ENCODE peak calls at places on chromosomes 2 and 18, in six cellular contexts. T is GM23248, B is SK-N-SH, O is OCI-LY7, F is neural progenitor cell, P is HCT116. H is an unnamed sample.
A peak's percentile ranks its signal among the peaks of the same experiment; 100 is the strongest.

GRCh38 chr2:57544626-57545025 is 502.0 kb upstream of the VRK2 start:
- DNase-seq in F (no peak), T (no peak), P (no peak), B (no peak), O (no peak), H (no peak)

GRCh38 chr2:229921101-229921891 is 513 bp downstream of the TRIP12 start:
- DNase-seq in F (peak; percentile 79), P (peak; percentile 22), B (peak; percentile 79), O (peak; percentile 31), T (peak; percentile 85), H (peak; percentile 78)

GRCh38 chr2:71410716-71411115 is 42.6 kb upstream of the DYSF start:
- DNase-seq in B (no peak), F (no peak), T (no peak), P (no peak), O (no peak), H (no peak)

GRCh38 chr2:11007331-11007909 is 95.7 kb downstream of the KCNF1 start:
- DNase-seq in O (no peak), F (no peak), B (no peak), P (no peak), T (no peak), H (no peak)

GRCh38 chr18:13623348-13623747 is 103.0 kb downstream of the FAM210A start:
- DNase-seq in F (no peak), T (no peak), P (no peak), B (no peak), O (no peak), H (no peak)

GRCh38 chr2:76311713-76312112 is 601.0 kb upstream of the GCFC2 start:
- DNase-seq in P (no peak), F (no peak), T (no peak), B (no peak), O (no peak), H (no peak)

GRCh38 chr2:98805412-98806265 is 74.7 kb upstream of the MGAT4A start:
- DNase-seq in F (peak; percentile 15), B (peak; percentile 42), P (no peak), T (peak; percentile 70), O (no peak), H (peak; percentile 46)

GRCh38 chr2:67669796-67670195 is 272.7 kb downstream of the ETAA1 start:
- DNase-seq in O (no peak), B (no peak), F (no peak), P (no peak), T (no peak), H (no peak)

GRCh38 chr2:238817382-238817781 is 30.5 kb upstream of the TWIST2 start:
- DNase-seq in O (no peak), B (no peak), T (no peak), P (no peak), F (no peak), H (no peak)

GRCh38 chr2:207395535-207396251 is 134.1 kb upstream of the CREB1 start:
- DNase-seq in B (no peak), F (peak; percentile 38), P (peak; percentile 27), T (no peak), O (no peak), H (no peak)

GRCh38 chr2:72862239-72862988 is 24.8 kb upstream of the SPR start:
- DNase-seq in F (peak; percentile 96), O (peak; percentile 65), T (peak; percentile 88), B (peak; percentile 91), P (peak; percentile 86), H (peak; percentile 94)

GRCh38 chr2:45258251-45258775 is 249.1 kb upstream of the SIX2 start:
- DNase-seq in F (peak; percentile 35), P (no peak), B (no peak), O (peak; percentile 37), T (no peak), H (no peak)

GRCh38 chr2:54520687-54521086 is 64.6 kb downstream of the SPTBN1 start:
- DNase-seq in O (no peak), P (no peak), F (no peak), B (no peak), T (peak; percentile 96), H (no peak)

DNA sequence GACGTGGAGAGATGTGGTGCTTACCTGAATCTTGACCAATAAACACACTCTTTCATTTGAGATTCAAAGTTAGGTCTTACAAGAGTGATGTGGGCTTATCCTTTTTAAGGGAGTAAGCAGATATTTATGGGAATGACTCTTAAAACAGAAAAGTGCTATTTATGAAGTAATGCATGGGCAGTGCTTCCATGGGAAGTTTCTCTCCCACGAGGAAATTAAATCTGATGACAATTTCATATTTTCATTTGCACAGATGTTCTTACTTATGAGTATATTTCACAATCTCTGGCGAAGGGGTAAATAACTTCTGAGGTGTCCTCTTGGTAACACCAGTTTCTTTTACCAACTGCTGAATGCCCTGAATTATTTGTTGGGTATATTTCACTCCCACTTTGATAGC is 21.0 kb downstream of the PNPT1 start:
- DNase-seq in F (no peak), P (no peak), O (no peak), B (no peak), T (peak; percentile 63), H (no peak)
- TF ChIP-seq EZH2phosphoT487 in F (no peak), P (no peak), O (no peak), B (no peak), T (no peak), H (no peak)

GRCh38 chr2:35343135-35343534 is 1012.4 kb upstream of the CRIM1 start:
- DNase-seq in B (peak; percentile 6), F (peak; percentile 23), P (no peak), T (no peak), O (peak; percentile 7), H (no peak)
- TF ChIP-seq EZH2phosphoT487 in B (no peak), F (no peak), P (no peak), T (no peak), O (no peak), H (no peak)

DNA sequence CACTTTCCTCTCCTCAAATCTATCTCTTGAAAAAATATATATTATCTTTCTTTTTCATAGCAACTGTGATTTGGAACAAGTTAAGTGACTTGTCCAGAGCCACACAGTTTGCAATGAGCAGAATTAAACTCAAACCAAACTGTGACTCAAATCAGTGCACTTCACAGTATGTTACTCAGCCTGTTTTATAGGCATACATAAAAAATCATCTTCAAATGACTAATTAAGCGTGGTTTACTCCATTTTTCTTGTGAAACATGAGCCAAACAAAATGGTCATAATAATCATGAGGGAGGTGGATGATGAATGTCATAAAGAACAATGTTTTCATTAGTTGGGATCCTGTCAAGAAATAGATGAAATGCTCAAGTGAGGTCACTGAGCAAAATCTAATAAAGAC is 6.1 kb upstream of the CCDC178 start:
- DNase-seq in O (no peak), B (no peak), F (no peak), P (no peak), T (no peak), H (no peak)
- TF ChIP-seq EZH2phosphoT487 in O (no peak), B (no peak), F (no peak), P (no peak), T (no peak), H (no peak)

GRCh38 chr18:73511751-73512525 is 635.7 kb downstream of the FBXO15 start:
- DNase-seq in B (no peak), P (no peak), O (no peak), F (no peak), T (peak; percentile 43), H (no peak)
- TF ChIP-seq EZH2phosphoT487 in B (no peak), P (no peak), O (no peak), F (no peak), T (no peak), H (no peak)

DNA sequence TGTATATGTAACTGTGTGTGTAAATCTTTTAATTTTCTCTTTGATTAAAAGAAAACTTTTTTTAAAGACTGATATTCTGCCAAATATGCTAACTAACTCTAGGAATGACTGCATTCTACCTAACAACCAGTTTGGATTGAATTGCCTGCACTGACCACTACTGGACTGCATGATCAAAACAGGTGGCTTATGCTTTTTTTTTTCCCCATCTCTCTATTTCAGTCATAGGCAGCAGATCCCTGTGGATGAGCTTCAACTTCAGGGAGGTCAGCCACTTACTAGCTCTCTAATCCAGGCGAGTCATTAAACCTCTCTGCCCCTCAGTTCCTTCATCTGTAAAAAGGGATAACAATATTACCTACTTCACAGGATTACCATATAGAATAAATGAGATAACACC is 138.6 kb upstream of the SERTAD2 start:
- DNase-seq in P (no peak), O (no peak), T (no peak), F (no peak), B (peak; percentile 22), H (no peak)
- TF ChIP-seq EZH2phosphoT487 in P (no peak), O (no peak), T (no peak), F (no peak), B (no peak), H (no peak)

DNA sequence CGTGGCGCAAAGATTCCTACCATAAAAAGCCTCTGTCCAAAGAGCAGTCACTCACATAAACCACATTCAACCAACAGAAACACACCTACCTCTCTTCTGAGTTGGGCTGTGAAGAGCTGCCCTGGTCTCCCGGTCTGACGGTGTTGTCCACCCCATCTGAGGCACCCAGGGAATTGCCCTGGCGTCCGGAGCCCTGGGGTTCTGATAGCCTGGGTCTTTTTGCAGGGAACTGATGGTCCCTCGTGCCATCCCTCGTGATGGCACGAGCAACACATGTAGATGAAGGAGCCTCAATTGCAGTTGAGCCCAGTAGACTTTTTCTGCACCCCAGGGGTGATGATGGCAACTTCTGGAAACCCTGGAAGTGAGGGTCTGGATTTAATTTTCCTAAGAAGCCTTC is 13.8 kb downstream of the HJURP start:
- DNase-seq in T (no peak), O (no peak), P (no peak), B (no peak), F (no peak), H (no peak)
- TF ChIP-seq EZH2phosphoT487 in T (no peak), O (no peak), P (no peak), B (no peak), F (no peak), H (no peak)

H was measured in hepatocyte.